ENCODE peak calls at places on chromosomes 2 and 18, in four cellular contexts. K is non-pigmented ciliary epithelial cell; L is renal cortical epithelial cell; U is CD8-positive, alpha-beta T cell. M is an unnamed sample.

GRCh38 chr2:143843696-143844095 is 676.2 kb downstream of the ZEB2 start:
- DNase-seq in K (no peak), L (no peak), U (no peak), M (no peak)

GRCh38 chr2:54103454-54104314 is 11.7 kb upstream of the ACYP2 start:
- DNase-seq in L (peak), U (peak), K (no peak), M (no peak)

GRCh38 chr2:196245746-196246145 is 74.4 kb upstream of the STK17B start:
- DNase-seq in K (no peak), U (no peak), L (no peak), M (no peak)

GRCh38 chr2:190678444-190679162 is 29.7 kb downstream of the NAB1 start:
- DNase-seq in K (peak), L (no peak), U (no peak), M (no peak)

GRCh38 chr2:58734365-58734764 is 493.2 kb upstream of the FANCL start:
- DNase-seq in U (no peak), K (peak), L (peak), M (no peak)

GRCh38 chr18:48569915-48570264 is 31.1 kb downstream of the CTIF start:
- DNase-seq in L (no peak), K (no peak), U (no peak), M (no peak)

GRCh38 chr2:240921319-240922233 is 15.4 kb downstream of the CROCC2 start:
- DNase-seq in K (peak), L (peak), U (no peak), M (peak)

GRCh38 chr2:119704670-119705120 is 25.7 kb downstream of the TMEM177 start:
- DNase-seq in L (no peak), K (no peak), U (no peak), M (no peak)

GRCh38 chr2:9558948-9559381 is 3.3 kb upstream of the ADAM17 start:
- DNase-seq in L (peak), K (peak), U (no peak), M (no peak)

GRCh38 chr2:193521523-193521922 is 1326.8 kb upstream of the TMEFF2 start:
- DNase-seq in K (no peak), L (no peak), U (no peak), M (no peak)

GRCh38 chr18:43772907-43773306 is 495.6 kb upstream of the SYT4 start:
- DNase-seq in L (no peak), U (no peak), K (no peak), M (no peak)

GRCh38 chr2:189836644-189837043 is 52.4 kb downstream of the PMS1 start:
- DNase-seq in L (peak), U (no peak), K (peak), M (no peak)

GRCh38 chr2:223846524-223846923 is 9.1 kb upstream of the AP1S3 start:
- DNase-seq in K (peak), L (peak), U (no peak), M (no peak)

GRCh38 chr2:30505500-30506180 is 58.6 kb downstream of the LCLAT1 start:
- DNase-seq in L (no peak), U (no peak), K (no peak), M (no peak)

GRCh38 chr2:27379840-27380625 is 501 bp downstream of the ZNF513 start:
- DNase-seq in L (peak), U (no peak), K (no peak), M (peak)

GRCh38 chr18:79965119-79965902 is 868 bp downstream of the HSBP1L1 start:
- DNase-seq in L (peak), K (no peak), U (no peak), M (no peak)

GRCh38 chr2:113208995-113209868 is 35.5 kb downstream of the PSD4 start:
- DNase-seq in K (no peak), U (no peak), L (peak), M (no peak)

GRCh38 chr2:219099319-219099718 is 38.6 kb upstream of the IHH start:
- DNase-seq in K (peak), L (peak), U (no peak), M (no peak)

GRCh38 chr2:196601430-196602306 is 37.8 kb upstream of the CCDC150 start:
- DNase-seq in L (peak), K (peak), U (no peak), M (peak)

GRCh38 chr2:66446178-66446860 is 11.4 kb downstream of the MEIS1 start:
- DNase-seq in K (no peak), U (no peak), L (no peak), M (no peak)

GRCh38 chr18:58843662-58844035 is 21.0 kb upstream of the ZNF532 start:
- DNase-seq in L (no peak), K (no peak), U (no peak), M (no peak)

GRCh38 chr2:19682493-19682892 is 219.3 kb downstream of the TTC32 start:
- DNase-seq in K (no peak), L (peak), U (no peak), M (no peak)

GRCh38 chr18:9642799-9643445 is 28.6 kb upstream of the PPP4R1 start:
- DNase-seq in L (peak), K (no peak), U (no peak), M (no peak)

GRCh38 chr2:182581196-182581935 is 134.7 kb upstream of the DNAJC10 start:
- DNase-seq in U (no peak), L (no peak), K (no peak), M (no peak)

GRCh38 chr2:71705171-71705960 is 252.0 kb downstream of the DYSF start:
- DNase-seq in K (no peak), L (no peak), U (no peak), M (no peak)

GRCh38 chr2:8662239-8662879 is 19.5 kb upstream of the ID2 start:
- DNase-seq in K (no peak), L (peak), U (no peak), M (no peak)

GRCh38 chr2:57296795-57297517 is 749.6 kb upstream of the VRK2 start:
- DNase-seq in K (no peak), U (no peak), L (peak), M (no peak)

GRCh38 chr2:120384486-120385354 is 38.8 kb downstream of the INHBB start:
- DNase-seq in U (no peak), L (no peak), K (no peak), M (no peak)

GRCh38 chr2:120765911-120766757 is 30.5 kb downstream of the GLI2 start:
- DNase-seq in L (no peak), U (no peak), K (peak), M (peak)

GRCh38 chr2:36420569-36421164 is 65.1 kb downstream of the CRIM1 start:
- DNase-seq in K (no peak), U (no peak), L (no peak), M (no peak)

GRCh38 chr2:10520154-10520553 is 72.0 kb upstream of the ODC1 start:
- DNase-seq in U (no peak), K (no peak), L (no peak), M (peak)

GRCh38 chr2:109525836-109526235 is 87.9 kb downstream of the SEPTIN10 start:
- DNase-seq in L (no peak), U (no peak), K (no peak), M (no peak)

GRCh38 chr2:6896930-6897759 is 19.6 kb downstream of the RSAD2 start:
- DNase-seq in K (no peak), U (no peak), L (peak), M (no peak)

GRCh38 chr2:106867231-106867943 is 18.6 kb downstream of the ST6GAL2 start:
- DNase-seq in K (no peak), U (no peak), L (no peak), M (no peak)

GRCh38 chr2:105111365-105112150 is 73.7 kb downstream of the MRPS9 start:
- DNase-seq in K (no peak), U (no peak), L (no peak), M (no peak)

M was measured in lower leg skin.